ENCODE peak calls at places on chromosomes 16 and 17, in eight cellular contexts. Z, A, E, Y, U, N, M and X are unnamed samples.

GRCh38 chr17:38464251-38464722 is 36.0 kb downstream of the ARHGAP23 start:
- DNase-seq in E (peak), U (peak), Z (no peak), N (no peak), M (peak), Y (no peak), A (no peak), X (no peak)

GRCh38 chr17:45440161-45440859 is 7.6 kb upstream of the ARHGAP27 start:
- DNase-seq in E (no peak), M (peak), Z (no peak), N (no peak), Y (no peak), A (peak), U (peak), X (no peak)

GRCh38 chr17:35817196-35817595 is 7.9 kb downstream of the TAF15 start:
- DNase-seq in N (no peak), E (no peak), M (no peak), U (no peak), Z (no peak), Y (no peak), A (no peak), X (no peak)

GRCh38 chr16:28974007-28974436 is 556 bp upstream of the SPNS1 start:
- DNase-seq in Y (peak), Z (peak), M (peak), A (no peak), U (no peak), N (no peak), E (peak), X (no peak)

GRCh38 chr16:81384006-81384405 is 60.6 kb upstream of the CMIP start:
- DNase-seq in M (peak), E (no peak), N (no peak), Z (no peak), Y (no peak), U (no peak), A (peak), X (no peak)

GRCh38 chr17:58324409-58325288 is 3.9 kb downstream of the TSPOAP1 start:
- DNase-seq in Z (no peak), U (no peak), M (no peak), Y (peak), N (no peak), A (peak), E (peak), X (no peak)

GRCh38 chr17:34658796-34659195 is 79.4 kb downstream of the TMEM132E start:
- DNase-seq in E (no peak), Y (no peak), N (no peak), A (no peak), U (no peak), M (no peak), Z (no peak), X (no peak)

GRCh38 chr17:36602030-36602737 is 801 bp downstream of the MRM1 start:
- DNase-seq in Y (peak), N (no peak), Z (no peak), M (peak), A (no peak), E (no peak), U (peak), X (no peak)

GRCh38 chr16:77409311-77409710 is 25.5 kb downstream of the ADAMTS18 start:
- DNase-seq in N (no peak), Z (no peak), M (peak), E (no peak), A (no peak), U (no peak), Y (no peak), X (no peak)

GRCh38 chr17:64326420-64327054 is 63.5 kb upstream of the TEX2 start:
- DNase-seq in A (peak), N (no peak), Y (peak), E (peak), M (peak), U (peak), Z (no peak), X (peak)

GRCh38 chr17:33637534-33637933 is 344.4 kb upstream of the ASIC2 start:
- DNase-seq in E (no peak), A (no peak), N (no peak), Y (no peak), U (no peak), M (no peak), Z (no peak), X (no peak)

GRCh38 chr17:19647697-19648474 is 665 bp upstream of the ALDH3A2 start:
- DNase-seq in N (peak), Y (peak), U (peak), E (peak), Z (peak), A (peak), M (peak), X (peak)

GRCh38 chr16:79042886-79043285 is 557.7 kb downstream of the MAF start:
- DNase-seq in Z (no peak), N (no peak), E (no peak), Y (no peak), U (no peak), M (no peak), A (no peak), X (no peak)

GRCh38 chr16:28218109-28218508 is 6.3 kb upstream of the XPO6 start:
- DNase-seq in U (no peak), N (no peak), E (peak), Z (peak), A (peak), M (peak), Y (peak), X (no peak)

GRCh38 chr16:69485361-69485760 is 60.9 kb downstream of the CYB5B start:
- DNase-seq in Z (no peak), E (no peak), U (no peak), M (no peak), Y (no peak), N (no peak), A (no peak), X (no peak)

GRCh38 chr17:78985395-78985794 is 5.7 kb upstream of the LGALS3BP start:
- DNase-seq in A (no peak), N (no peak), U (no peak), M (no peak), Y (no peak), Z (no peak), E (no peak), X (no peak)
- TF ChIP-seq CTCF in A (no peak), N (no peak), U (no peak), M (no peak), Y (no peak), Z (no peak), E (no peak), X (no peak)

DNA sequence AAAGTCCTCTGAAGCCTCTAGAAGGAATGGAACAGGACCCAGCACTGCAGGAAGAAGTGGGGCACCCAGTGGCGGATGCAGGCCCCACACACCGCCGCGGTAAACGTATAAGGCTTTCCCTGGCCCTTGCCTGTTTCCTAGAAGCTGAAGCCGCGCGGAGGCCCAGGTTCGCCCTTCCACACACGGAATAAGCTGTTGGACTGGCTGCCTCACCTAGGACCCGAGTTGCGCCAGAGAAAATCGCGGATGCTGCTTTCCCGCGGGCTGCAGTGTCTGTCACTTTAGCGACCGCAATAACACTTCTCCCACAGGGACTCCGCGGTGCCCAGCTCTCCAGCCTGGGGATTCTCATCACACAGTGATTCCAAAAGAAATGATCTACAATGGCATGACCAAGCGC is 1736.9 kb downstream of the TP53TG3F start:
- DNase-seq in E (no peak), Y (no peak), Z (no peak), M (no peak), A (no peak), U (no peak), N (no peak), X (no peak)
- TF ChIP-seq POLR2AphosphoS5 in E (no peak), Y (no peak), Z (no peak), M (no peak), A (no peak), U (no peak), N (no peak), X (no peak)

GRCh38 chr17:76793775-76794174 is 55.9 kb downstream of the MFSD11 start:
- DNase-seq in E (no peak), U (no peak), A (no peak), M (peak), Y (no peak), N (no peak), Z (peak), X (no peak)

GRCh38 chr17:76792348-76792747 is 54.4 kb downstream of the MFSD11 start:
- DNase-seq in N (no peak), E (no peak), U (no peak), Z (no peak), Y (no peak), A (no peak), M (no peak), X (no peak)

GRCh38 chr17:76789235-76789788 is 51.4 kb downstream of the MFSD11 start:
- DNase-seq in Y (no peak), N (no peak), U (no peak), M (no peak), Z (no peak), E (no peak), A (no peak), X (no peak)

GRCh38 chr17:76796081-76796480 is 58.2 kb downstream of the MFSD11 start:
- DNase-seq in N (no peak), E (no peak), Y (no peak), U (no peak), Z (no peak), A (no peak), M (peak), X (no peak)

GRCh38 chr17:76791053-76791980 is 53.4 kb downstream of the MFSD11 start:
- DNase-seq in M (peak), E (peak), Y (peak), A (no peak), U (no peak), N (peak), Z (no peak), X (no peak)
- H3K4me3 ChIP-seq in M (no peak), E (no peak), Y (no peak), A (no peak), U (peak), N (no peak), Z (peak), X (peak)

DNA sequence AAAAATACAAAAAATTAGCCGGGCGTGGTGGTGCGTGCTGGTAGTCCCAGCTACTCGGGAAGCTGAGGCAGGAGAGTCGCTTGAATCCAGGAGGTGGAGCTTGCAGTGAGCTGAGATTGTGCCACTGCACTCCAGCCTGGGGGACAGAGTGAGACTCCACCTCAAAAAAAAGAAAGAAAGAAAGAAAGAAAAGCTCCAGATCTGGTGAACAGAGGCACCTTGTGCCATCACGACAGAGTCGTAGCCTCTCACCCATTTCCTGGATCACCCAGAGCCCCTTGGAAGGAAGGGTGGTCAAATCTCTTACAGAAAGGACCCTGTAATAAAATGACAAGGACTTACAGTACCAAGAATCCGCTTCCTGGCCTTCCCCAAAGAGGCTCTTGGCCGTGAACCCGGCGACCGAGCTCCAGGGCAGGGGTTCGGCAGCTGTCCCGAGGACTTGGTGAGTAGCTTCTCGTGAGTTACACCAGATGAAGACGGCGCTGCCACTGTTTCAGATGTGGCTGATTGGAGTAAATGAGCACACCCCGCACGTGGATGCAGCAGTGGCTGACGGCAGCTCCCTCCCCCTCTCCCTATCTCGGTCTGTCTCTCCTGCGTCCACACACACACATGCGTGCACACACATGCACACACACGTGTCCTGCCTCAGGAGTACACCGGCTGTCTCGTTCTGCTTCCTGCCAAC is 13.5 kb downstream of the LGALS3BP start:
- DNase-seq in E (no peak), Y (no peak), N (no peak), Z (no peak), U (no peak), A (no peak), M (no peak), X (no peak)
- TF ChIP-seq CTCF in E (no peak), Y (no peak), N (no peak), Z (no peak), U (no peak), A (no peak), M (no peak), X (no peak)

DNA sequence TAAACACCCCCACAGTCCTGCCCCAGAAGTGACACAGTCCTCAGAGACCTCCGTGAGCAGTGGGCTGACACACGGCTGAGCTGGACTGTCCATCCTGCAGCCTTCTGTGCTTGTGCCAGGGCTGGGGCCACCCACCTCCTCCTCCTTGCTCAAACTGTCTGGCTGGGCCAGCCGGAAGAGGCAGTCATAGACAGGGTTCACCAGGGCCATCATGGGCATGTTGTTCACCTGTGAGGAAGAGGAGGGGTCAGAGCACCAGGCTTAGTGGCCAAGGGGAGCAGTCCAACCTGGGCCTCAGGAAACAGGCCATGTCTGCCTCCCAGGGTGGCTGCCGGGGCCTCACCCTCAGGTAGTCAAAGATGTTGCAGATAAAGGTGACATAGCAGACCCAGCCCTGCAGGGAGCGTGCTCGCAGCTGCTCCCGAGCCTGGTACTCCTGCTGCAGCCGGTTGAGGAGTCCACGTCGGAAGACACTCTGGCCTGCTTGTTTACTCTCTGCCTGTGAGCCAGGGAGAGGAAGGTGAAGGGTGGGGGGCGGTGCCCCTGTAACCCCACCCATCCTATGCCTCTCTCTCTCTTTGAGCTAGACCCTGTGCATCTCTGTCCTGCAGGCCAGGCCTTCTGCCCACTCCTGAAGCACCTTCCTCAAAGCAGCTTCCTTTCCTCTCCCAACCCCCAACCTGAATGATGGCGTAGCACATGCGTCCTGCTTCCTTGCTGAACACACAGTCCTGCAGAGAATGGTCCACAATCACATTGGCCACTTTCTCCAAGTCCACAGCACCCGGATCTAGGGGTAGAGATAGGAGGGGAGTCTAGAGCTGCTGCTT is 3.4 kb downstream of the MIF4GD start:
- DNase-seq in N (no peak), M (peak), Z (no peak), U (no peak), Y (peak), E (no peak), A (no peak), X (no peak)
- TF ChIP-seq POLR2AphosphoS5 in N (no peak), M (no peak), Z (peak), U (no peak), Y (no peak), E (no peak), A (no peak), X (no peak)

DNA sequence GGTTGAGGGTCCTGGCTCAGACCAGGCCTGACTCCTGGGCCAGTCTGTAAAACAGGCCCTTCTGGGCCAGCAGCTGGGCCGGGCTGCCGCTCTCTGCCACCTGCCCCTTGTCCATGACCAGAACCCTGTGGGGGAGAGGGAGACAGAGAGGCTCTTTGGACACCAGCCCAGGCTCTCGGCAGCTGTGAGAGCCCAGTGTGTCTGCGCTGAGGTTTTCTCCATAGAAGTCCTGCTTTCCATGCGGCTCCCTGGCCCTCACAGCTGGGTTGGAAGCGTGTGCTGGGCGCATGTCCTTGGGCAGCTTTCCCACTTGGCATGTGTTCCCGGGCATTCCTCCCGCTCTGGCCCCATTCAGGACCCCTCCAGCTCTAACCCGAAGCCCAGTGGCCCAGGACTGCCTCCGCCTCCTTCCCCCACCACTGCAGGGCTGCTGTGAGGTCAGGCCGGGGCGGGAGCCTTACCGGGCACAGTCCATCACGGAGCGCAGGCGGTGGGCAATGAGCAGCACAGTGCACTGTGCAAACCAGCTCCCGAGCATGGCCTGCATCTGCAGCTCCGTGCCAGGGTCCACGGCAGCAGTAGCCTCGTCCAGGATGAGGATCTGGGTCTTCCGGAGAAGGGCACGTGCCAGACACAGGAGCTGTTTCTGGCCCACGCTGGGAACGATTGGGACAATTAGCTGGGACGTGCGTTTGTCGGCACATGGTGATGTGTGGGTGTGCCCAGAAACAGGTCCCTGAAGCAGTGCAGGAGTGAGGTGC is 73.0 kb downstream of the ABCC6 start:
- DNase-seq in U (no peak), Y (peak), A (peak), E (no peak), Z (no peak), M (peak), N (no peak), X (peak)
- H3K4me3 ChIP-seq in U (no peak), Y (no peak), A (no peak), E (no peak), Z (no peak), M (no peak), N (no peak), X (no peak)

GRCh38 chr16:67942200-67942509 is 1.8 kb downstream of the LCAT start:
- DNase-seq in Z (no peak), U (no peak), Y (no peak), N (no peak), A (no peak), E (no peak), M (peak), X (no peak)
- TF ChIP-seq CTCF in Z (peak), U (peak), Y (peak), N (peak), A (peak), E (peak), M (peak), X (no peak)

DNA sequence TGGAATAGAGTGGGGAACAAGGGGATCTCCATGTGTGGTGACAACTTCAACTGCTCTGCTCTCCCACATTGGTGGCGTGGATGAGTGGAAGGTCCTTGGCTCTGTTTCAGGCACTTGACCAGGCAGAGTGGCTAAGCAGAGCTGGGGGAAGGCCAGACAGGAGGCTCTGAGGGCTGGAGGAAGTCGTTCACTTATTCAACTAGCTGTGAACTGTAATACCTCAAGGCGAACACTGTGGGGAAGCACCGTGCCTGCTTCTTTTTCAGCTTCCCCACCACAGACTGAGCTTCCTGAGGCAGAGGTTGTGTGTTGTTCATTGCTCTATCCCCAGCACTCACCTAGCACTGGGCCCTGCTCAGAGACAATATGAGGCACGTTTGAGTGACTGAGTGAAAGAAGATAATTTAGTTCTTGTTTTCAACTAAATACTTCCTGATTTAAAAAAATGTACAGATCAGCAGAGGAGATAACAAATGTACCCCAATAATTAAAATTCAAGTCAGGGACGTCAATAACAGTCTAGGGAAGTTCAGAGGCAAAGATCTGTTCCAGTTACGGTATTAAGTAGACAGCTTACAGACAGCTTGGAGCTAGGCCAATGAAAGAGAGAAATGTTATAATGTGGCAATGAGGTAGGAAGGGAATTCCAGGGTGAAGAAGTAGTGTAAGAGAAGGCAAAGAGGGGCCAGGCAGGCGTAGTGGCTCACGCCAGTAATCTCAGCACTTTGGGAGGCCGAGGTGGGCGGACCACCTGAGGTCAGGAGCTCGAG is 34.7 kb downstream of the MYO18A start:
- DNase-seq in Y (peak), Z (no peak), E (peak), N (no peak), M (peak), A (peak), U (no peak), X (no peak)
- TF ChIP-seq POLR2AphosphoS5 in Y (no peak), Z (no peak), E (no peak), N (no peak), M (no peak), A (no peak), U (no peak), X (no peak)